ENCODE peak calls at places on chromosomes 1 and 21, in five cellular contexts. A is kidney epithelial cell, K is H9, R is cardiac muscle cell, Y is epithelial cell of esophagus. M is an unnamed sample.
A peak's percentile ranks its signal among the peaks of the same experiment; 100 is the strongest.

GRCh38 chr21:45478115-45478801 is 64.0 kb downstream of the SLC19A1 start:
- DNase-seq in A (no peak), K (peak; percentile 84), R (peak; percentile 76), Y (peak; percentile 50), M (peak; percentile 66)

GRCh38 chr21:41345934-41346685 is 15.7 kb upstream of the MX2 start:
- DNase-seq in A (no peak), K (no peak), R (no peak), Y (no peak), M (no peak)

GRCh38 chr1:214570442-214570841 is 19.0 kb upstream of the PTPN14 start:
- DNase-seq in A (no peak), K (no peak), R (peak; percentile 48), Y (peak; percentile 87), M (no peak)

GRCh38 chr1:179105393-179105792 is 23.5 kb downstream of the TOR3A start:
- DNase-seq in A (no peak), K (peak; percentile 81), R (no peak), Y (peak; percentile 81), M (no peak)

GRCh38 chr1:65924471-65924870 is 131.8 kb downstream of the PDE4B start:
- DNase-seq in A (peak; percentile 28), K (no peak), R (peak; percentile 77), Y (peak; percentile 61), M (no peak)

GRCh38 chr1:152179566-152179965 is 20.5 kb upstream of the RPTN start:
- DNase-seq in A (no peak), K (no peak), R (peak; percentile 21), Y (peak; percentile 62), M (no peak)

GRCh38 chr1:50841791-50842387 is 118.2 kb downstream of the FAF1 start:
- DNase-seq in A (no peak), K (no peak), R (peak; percentile 56), Y (no peak), M (no peak)

GRCh38 chr21:39696620-39697019 is 48.4 kb upstream of the IGSF5 start:
- DNase-seq in A (no peak), K (peak; percentile 34), R (no peak), Y (no peak), M (no peak)

GRCh38 chr1:202018476-202019234 is 8.3 kb downstream of the ELF3 start:
- DNase-seq in A (peak; percentile 67), K (no peak), R (no peak), Y (peak; percentile 89), M (peak; percentile 37)

GRCh38 chr1:52669696-52670095 is 28.5 kb downstream of the COA7 start:
- DNase-seq in A (no peak), K (no peak), R (peak; percentile 50), Y (peak; percentile 29), M (no peak)

GRCh38 chr1:159008744-159009188 is 941 bp upstream of the IFI16 start:
- DNase-seq in A (no peak), K (no peak), R (peak; percentile 31), Y (no peak), M (no peak)

GRCh38 chr1:36516372-36517018 is 33.8 kb upstream of the CSF3R start:
- DNase-seq in A (no peak), K (peak; percentile 74), R (peak; percentile 71), Y (peak; percentile 68), M (peak; percentile 20)

GRCh38 chr1:245721488-245721887 is 566.7 kb downstream of the KIF26B start:
- DNase-seq in A (no peak), K (no peak), R (no peak), Y (no peak), M (no peak)

GRCh38 chr1:170494369-170494768 is 37.6 kb upstream of the GORAB start:
- DNase-seq in A (no peak), K (no peak), R (peak; percentile 90), Y (no peak), M (no peak)

GRCh38 chr1:91026777-91027176 is 4.9 kb upstream of the ZNF644 start:
- DNase-seq in A (no peak), K (no peak), R (peak; percentile 35), Y (peak; percentile 50), M (no peak)

GRCh38 chr1:211648336-211648735 is 27.1 kb downstream of the NEK2 start:
- DNase-seq in A (peak; percentile 56), K (no peak), R (peak; percentile 60), Y (peak; percentile 88), M (no peak)

GRCh38 chr21:35578350-35578782 is 482.0 kb downstream of the SETD4 start:
- DNase-seq in A (peak; percentile 56), K (no peak), R (peak; percentile 55), Y (peak; percentile 92), M (no peak)

GRCh38 chr1:158930504-158930903 is 848 bp upstream of the PYHIN1 start:
- DNase-seq in A (no peak), K (no peak), R (no peak), Y (no peak), M (no peak)

GRCh38 chr1:15954316-15954715 is 21.6 kb downstream of the ZBTB17 start:
- DNase-seq in A (no peak), K (no peak), R (no peak), Y (peak; percentile 74), M (no peak)

GRCh38 chr1:61171346-61171745 is 89.0 kb downstream of the NFIA start:
- DNase-seq in A (no peak), K (no peak), R (no peak), Y (no peak), M (no peak)

GRCh38 chr1:72007312-72007711 is 275.0 kb downstream of the NEGR1 start:
- DNase-seq in A (no peak), K (no peak), R (no peak), Y (no peak), M (no peak)

GRCh38 chr1:21544095-21544494 is 34.9 kb downstream of the ALPL start:
- DNase-seq in A (no peak), K (no peak), R (no peak), Y (no peak), M (no peak)

GRCh38 chr1:57131701-57132394 is 166.0 kb upstream of the C8B start:
- DNase-seq in A (no peak), K (no peak), R (peak; percentile 69), Y (peak; percentile 84), M (no peak)

GRCh38 chr1:75100481-75101092 is 33.6 kb upstream of the LHX8 start:
- DNase-seq in A (no peak), K (no peak), R (no peak), Y (no peak), M (no peak)

GRCh38 chr1:117607471-117607870 is 1.6 kb downstream of the TENT5C start:
- DNase-seq in A (no peak), K (no peak), R (no peak), Y (peak; percentile 13), M (no peak)

GRCh38 chr1:154404984-154405761 is at the start of gene IL6R:
- DNase-seq in A (peak; percentile 69), K (peak; percentile 86), R (peak; percentile 94), Y (peak; percentile 97), M (peak; percentile 53)
- TF ChIP-seq CTCF in A (peak; percentile 72), K (peak; percentile 62), R (peak; percentile 30), Y (peak; percentile 38), M (no peak)

GRCh38 chr1:13494025-13494424 is 19.8 kb downstream of the LRRC38 start:
- DNase-seq in A (no peak), K (no peak), R (no peak), Y (no peak), M (no peak)

GRCh38 chr1:13500806-13501205 is 13.0 kb downstream of the LRRC38 start:
- DNase-seq in A (no peak), K (no peak), R (no peak), Y (no peak), M (no peak)

GRCh38 chr1:13498553-13498952 is 15.2 kb downstream of the LRRC38 start:
- DNase-seq in A (no peak), K (peak; percentile 49), R (no peak), Y (no peak), M (no peak)

GRCh38 chr1:13494712-13495111 is 19.1 kb downstream of the LRRC38 start:
- DNase-seq in A (no peak), K (no peak), R (no peak), Y (no peak), M (no peak)

GRCh38 chr1:13499422-13499821 is 14.4 kb downstream of the LRRC38 start:
- DNase-seq in A (no peak), K (no peak), R (no peak), Y (no peak), M (no peak)
- TF ChIP-seq CTCF in A (no peak), K (no peak), R (no peak), Y (no peak), M (no peak)

DNA sequence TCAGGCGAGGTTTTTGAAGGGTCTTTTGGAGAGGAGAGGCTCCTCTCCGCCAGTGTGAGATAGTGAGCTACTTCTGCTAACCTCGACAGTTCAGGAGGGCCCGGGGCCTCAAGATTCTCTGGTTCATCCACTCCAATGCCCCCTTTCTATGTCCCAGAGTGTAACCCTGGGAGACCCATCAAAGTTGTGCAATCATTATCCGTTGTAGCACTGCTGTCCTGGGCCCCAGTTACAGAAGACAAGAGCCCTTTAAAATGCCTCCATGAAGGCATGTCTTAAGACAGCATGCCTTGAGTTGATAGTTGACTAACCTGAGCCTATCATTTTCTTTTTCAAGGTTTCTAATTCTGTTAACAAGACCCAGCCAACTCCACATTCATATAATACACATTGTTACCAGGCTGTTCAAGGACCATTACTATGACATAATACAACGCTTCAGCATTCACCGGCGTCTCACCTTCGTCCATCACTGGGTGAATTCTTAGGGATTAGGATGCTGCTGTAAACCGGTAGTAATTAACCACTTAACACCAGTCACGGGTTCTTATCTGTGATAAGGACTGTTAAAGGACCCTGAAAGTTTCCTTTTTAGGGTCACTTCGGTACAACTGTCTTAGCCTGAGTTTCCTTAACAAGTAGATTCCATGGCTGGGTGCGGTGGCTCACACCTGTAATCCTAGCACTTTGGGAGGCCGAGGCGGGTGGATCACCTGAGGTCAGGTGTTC is 37.4 kb upstream of the CDC42BPA start:
- DNase-seq in A (no peak), K (no peak), R (no peak), Y (no peak), M (no peak)
- TF ChIP-seq CTCF in A (no peak), K (no peak), R (no peak), Y (no peak), M (no peak)

GRCh38 chr1:70441392-70442035 is 30.4 kb downstream of the CTH start:
- DNase-seq in A (no peak), K (no peak), R (no peak), Y (no peak), M (no peak)

GRCh38 chr1:70438529-70438928 is 27.5 kb downstream of the CTH start:
- DNase-seq in A (no peak), K (no peak), R (no peak), Y (peak; percentile 32), M (no peak)

GRCh38 chr1:70440642-70441391 is 29.7 kb downstream of the CTH start:
- DNase-seq in A (peak; percentile 14), K (no peak), R (no peak), Y (no peak), M (no peak)

GRCh38 chr1:70434253-70434859 is 23.3 kb downstream of the CTH start:
- DNase-seq in A (no peak), K (no peak), R (no peak), Y (no peak), M (no peak)

DNA sequence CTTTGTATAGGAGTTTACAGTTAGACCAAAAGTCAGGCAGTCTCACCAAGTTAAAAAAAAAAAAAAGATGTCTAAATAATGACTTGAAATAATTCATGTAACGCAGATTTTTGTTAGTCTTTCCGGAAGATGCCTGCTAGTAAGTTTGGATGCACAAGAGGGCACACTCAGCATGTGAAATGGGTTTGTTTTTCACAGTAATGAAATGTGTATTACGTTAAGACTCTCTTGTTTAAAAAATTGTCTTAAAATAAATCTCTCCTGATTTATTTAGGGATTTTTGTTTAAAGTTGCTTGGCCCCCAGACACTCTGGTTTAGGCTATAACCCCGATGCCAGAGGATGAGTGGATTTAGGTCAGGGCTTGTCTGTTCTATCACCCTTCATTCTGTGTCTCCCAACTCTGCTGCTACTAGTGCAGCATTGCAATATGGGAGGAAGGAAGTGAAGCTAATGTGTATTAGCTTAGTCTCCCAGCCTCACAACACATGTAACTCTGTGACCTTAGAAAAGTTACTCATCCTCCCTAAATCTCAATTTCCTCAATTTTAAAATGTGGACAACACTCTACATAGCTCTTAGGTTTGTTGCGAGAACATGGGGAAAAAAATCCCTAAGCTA is 25.7 kb downstream of the CTH start:
- DNase-seq in A (no peak), K (no peak), R (peak; percentile 29), Y (no peak), M (no peak)
- TF ChIP-seq CTCF in A (peak; percentile 10), K (peak; percentile 34), R (peak; percentile 22), Y (peak; percentile 21), M (peak; percentile 13)

M was measured in progenitor cell of endocrine pancreas.